ENCODE peak calls at places on chromosomes 3 and 15, in nine cellular contexts. J, N, Z, C, F, G, L, S and V are unnamed samples.

GRCh38 chr15:77004189-77004588 is 9.3 kb downstream of the PSTPIP1 start:
- DNase-seq in J (peak), N (no peak), Z (no peak), C (no peak), F (no peak), G (no peak), L (no peak), S (no peak), V (peak)

GRCh38 chr3:29693863-29694262 is 413.0 kb downstream of the RBMS3 start:
- DNase-seq in J (no peak), N (no peak), Z (peak), C (no peak), F (peak), G (no peak), L (no peak), S (no peak), V (no peak)

GRCh38 chr3:50272911-50273688 is 4.2 kb downstream of the SEMA3B start:
- DNase-seq in J (peak), N (peak), Z (peak), C (peak), F (peak), G (peak), L (peak), S (peak), V (peak)

GRCh38 chr3:124599779-124600693 is 130.2 kb upstream of the UMPS start:
- DNase-seq in J (no peak), N (no peak), Z (no peak), C (no peak), F (no peak), G (no peak), L (no peak), S (no peak), V (no peak)

GRCh38 chr3:119831022-119831421 is 49.1 kb downstream of the NR1I2 start:
- DNase-seq in J (no peak), N (no peak), Z (peak), C (no peak), F (peak), G (no peak), L (no peak), S (no peak), V (no peak)

GRCh38 chr3:31157893-31158620 is 263.6 kb upstream of the GADL1 start:
- DNase-seq in J (no peak), N (no peak), Z (peak), C (no peak), F (peak), G (no peak), L (no peak), S (no peak), V (no peak)

GRCh38 chr3:38925351-38925750 is 109.3 kb upstream of the SCN10A start:
- DNase-seq in J (no peak), N (no peak), Z (no peak), C (no peak), F (no peak), G (no peak), L (no peak), S (no peak), V (no peak)

GRCh38 chr3:188941103-188941502 is 230.7 kb upstream of the TPRG1 start:
- DNase-seq in J (no peak), N (no peak), Z (no peak), C (no peak), F (no peak), G (no peak), L (no peak), S (no peak), V (no peak)

GRCh38 chr3:111303760-111304159 is 232.1 kb downstream of the NECTIN3 start:
- DNase-seq in J (no peak), N (no peak), Z (peak), C (no peak), F (no peak), G (no peak), L (no peak), S (no peak), V (no peak)

GRCh38 chr3:108001457-108001856 is 89.4 kb downstream of the CD47 start:
- DNase-seq in J (no peak), N (no peak), Z (peak), C (no peak), F (peak), G (no peak), L (no peak), S (no peak), V (no peak)

GRCh38 chr3:65836047-65836446 is 202.7 kb downstream of the MAGI1 start:
- DNase-seq in J (no peak), N (no peak), Z (peak), C (no peak), F (no peak), G (no peak), L (no peak), S (no peak), V (no peak)

GRCh38 chr3:182492536-182492935 is 300.8 kb upstream of the ATP11B start:
- DNase-seq in J (no peak), N (no peak), Z (no peak), C (no peak), F (no peak), G (no peak), L (no peak), S (no peak), V (no peak)

GRCh38 chr15:38698215-38698614 is 133.6 kb upstream of the RASGRP1 start:
- DNase-seq in J (no peak), N (no peak), Z (no peak), C (no peak), F (no peak), G (no peak), L (peak), S (no peak), V (peak)

GRCh38 chr3:64342940-64343691 is 117.8 kb upstream of the PRICKLE2 start:
- DNase-seq in J (no peak), N (no peak), Z (peak), C (no peak), F (peak), G (no peak), L (no peak), S (no peak), V (no peak)

GRCh38 chr3:175430975-175431374 is 571.8 kb downstream of the NAALADL2 start:
- DNase-seq in J (no peak), N (no peak), Z (no peak), C (no peak), F (no peak), G (no peak), L (no peak), S (no peak), V (no peak)

GRCh38 chr15:99467338-99467720 is 98.5 kb upstream of the MEF2A start:
- DNase-seq in J (no peak), N (no peak), Z (no peak), C (no peak), F (no peak), G (no peak), L (no peak), S (no peak), V (no peak)

GRCh38 chr3:187974857-187975257 is 179.1 kb upstream of the LPP start:
- DNase-seq in J (no peak), N (no peak), Z (no peak), C (no peak), F (no peak), G (no peak), L (no peak), S (no peak), V (no peak)

GRCh38 chr3:41207355-41207754 is 8.1 kb downstream of the CTNNB1 start:
- DNase-seq in J (no peak), N (no peak), Z (no peak), C (no peak), F (no peak), G (no peak), L (no peak), S (no peak), V (no peak)

GRCh38 chr15:101003076-101003475 is 83.9 kb downstream of the LRRK1 start:
- DNase-seq in J (no peak), N (no peak), Z (no peak), C (no peak), F (no peak), G (no peak), L (no peak), S (no peak), V (no peak)